ENCODE peak calls at places on chromosomes 11 and 22, in four cellular contexts. One of them, this sample, is unnamed.

GRCh38 chr22:39960791-39961746 is 872 bp downstream of the TMA7B start:
- DNase-seq in cortex of kidney: no peak
- DNase-seq in cardiac muscle cell: no peak
- DNase-seq in breast epithelium: no peak
- DNase-seq in this sample: no peak

GRCh38 chr11:69173925-69174591 is 18.3 kb downstream of the SMIM38 start:
- DNase-seq in cardiac muscle cell: no peak
- DNase-seq in cortex of kidney: no peak
- DNase-seq in breast epithelium: peak
- DNase-seq in this sample: no peak

GRCh38 chr11:70826950-70827349 is 425.4 kb downstream of the SHANK2 start:
- DNase-seq in cortex of kidney: no peak
- DNase-seq in cardiac muscle cell: no peak
- DNase-seq in breast epithelium: no peak
- DNase-seq in this sample: no peak

GRCh38 chr11:65411681-65412070 is 10.9 kb upstream of the NEAT1 start:
- DNase-seq in cardiac muscle cell: no peak
- DNase-seq in cortex of kidney: no peak
- DNase-seq in breast epithelium: no peak
- DNase-seq in this sample: no peak

GRCh38 chr11:70502677-70503076 is 104.3 kb downstream of the CTTN start:
- DNase-seq in cardiac muscle cell: no peak
- DNase-seq in breast epithelium: no peak
- DNase-seq in cortex of kidney: no peak
- DNase-seq in this sample: no peak

GRCh38 chr22:24181088-24181995 is at the start of gene SUSD2:
- DNase-seq in breast epithelium: no peak
- DNase-seq in cortex of kidney: no peak
- DNase-seq in cardiac muscle cell: peak
- DNase-seq in this sample: peak

GRCh38 chr11:69280451-69280850 is 13.5 kb upstream of the MYEOV start:
- DNase-seq in cortex of kidney: no peak
- DNase-seq in breast epithelium: no peak
- DNase-seq in cardiac muscle cell: no peak
- DNase-seq in this sample: no peak

GRCh38 chr11:86753376-86753775 is 47.0 kb upstream of the PRSS23 start:
- DNase-seq in cardiac muscle cell: no peak
- DNase-seq in cortex of kidney: no peak
- DNase-seq in breast epithelium: no peak
- DNase-seq in this sample: no peak

GRCh38 chr11:100991541-100991940 is 138.1 kb downstream of the PGR start:
- DNase-seq in cardiac muscle cell: no peak
- DNase-seq in breast epithelium: no peak
- DNase-seq in cortex of kidney: no peak
- DNase-seq in this sample: no peak

GRCh38 chr11:19919050-19919561 is 206.5 kb downstream of the NAV2 start:
- DNase-seq in cortex of kidney: no peak
- DNase-seq in breast epithelium: peak
- DNase-seq in cardiac muscle cell: no peak
- DNase-seq in this sample: no peak

GRCh38 chr11:68043349-68044144 is 4.7 kb downstream of the TCIRG1 start:
- DNase-seq in breast epithelium: no peak
- DNase-seq in cardiac muscle cell: no peak
- DNase-seq in cortex of kidney: no peak
- DNase-seq in this sample: no peak

GRCh38 chr11:67053896-67054850 is 2.5 kb upstream of the RHOD start:
- DNase-seq in breast epithelium: no peak
- DNase-seq in cortex of kidney: no peak
- DNase-seq in cardiac muscle cell: peak
- DNase-seq in this sample: peak

GRCh38 chr11:130181295-130182272 is 22.0 kb downstream of the ST14 start:
- DNase-seq in cardiac muscle cell: peak
- DNase-seq in breast epithelium: no peak
- DNase-seq in cortex of kidney: no peak
- DNase-seq in this sample: no peak

GRCh38 chr11:66639066-66639813 is 737 bp downstream of the RBM4 start:
- DNase-seq in cortex of kidney: no peak
- DNase-seq in breast epithelium: no peak
- DNase-seq in cardiac muscle cell: peak
- DNase-seq in this sample: peak

GRCh38 chr11:72750556-72751292 is 1.5 kb downstream of the ARAP1 start:
- DNase-seq in cardiac muscle cell: no peak
- DNase-seq in breast epithelium: no peak
- DNase-seq in cortex of kidney: no peak
- DNase-seq in this sample: no peak

GRCh38 chr11:77560605-77561004 is 29.1 kb upstream of the AQP11 start:
- DNase-seq in cortex of kidney: no peak
- DNase-seq in breast epithelium: no peak
- DNase-seq in cardiac muscle cell: no peak
- DNase-seq in this sample: no peak

GRCh38 chr11:45850446-45850845 is 3.2 kb downstream of the CRY2 start:
- DNase-seq in cardiac muscle cell: no peak
- DNase-seq in cortex of kidney: no peak
- DNase-seq in breast epithelium: no peak
- DNase-seq in this sample: no peak

GRCh38 chr11:92531051-92531747 is 306.6 kb downstream of the FAT3 start:
- DNase-seq in breast epithelium: no peak
- DNase-seq in cardiac muscle cell: no peak
- DNase-seq in cortex of kidney: no peak
- DNase-seq in this sample: no peak

GRCh38 chr11:62948765-62949320 is 27.7 kb upstream of the CHRM1 start:
- DNase-seq in cardiac muscle cell: no peak
- DNase-seq in breast epithelium: no peak
- DNase-seq in cortex of kidney: no peak
- DNase-seq in this sample: no peak

GRCh38 chr11:43868852-43869567 is 11.6 kb upstream of the ALKBH3 start:
- DNase-seq in breast epithelium: no peak
- DNase-seq in cardiac muscle cell: no peak
- DNase-seq in cortex of kidney: no peak
- DNase-seq in this sample: no peak

GRCh38 chr22:19419086-19419463 is 12.5 kb downstream of the HIRA start:
- DNase-seq in breast epithelium: no peak
- DNase-seq in cortex of kidney: no peak
- DNase-seq in cardiac muscle cell: no peak
- DNase-seq in this sample: no peak

GRCh38 chr11:6353367-6353987 is 33.2 kb upstream of the CAVIN3 start:
- DNase-seq in cortex of kidney: peak
- DNase-seq in breast epithelium: no peak
- DNase-seq in cardiac muscle cell: peak
- DNase-seq in this sample: peak

GRCh38 chr11:63672934-63673539 is 1.9 kb upstream of the ATL3 start:
- DNase-seq in breast epithelium: no peak
- DNase-seq in cortex of kidney: no peak
- DNase-seq in cardiac muscle cell: no peak
- DNase-seq in this sample: no peak

GRCh38 chr11:109972181-109972715 is 120.9 kb upstream of the ZC3H12C start:
- DNase-seq in breast epithelium: no peak
- DNase-seq in cardiac muscle cell: peak
- DNase-seq in cortex of kidney: no peak
- DNase-seq in this sample: no peak

GRCh38 chr11:71364806-71365205 is 83.4 kb downstream of the DHCR7 start:
- DNase-seq in cardiac muscle cell: no peak
- DNase-seq in breast epithelium: no peak
- DNase-seq in cortex of kidney: no peak
- DNase-seq in this sample: no peak

GRCh38 chr22:22458896-22459588 is 49.5 kb downstream of the ZNF280B start:
- DNase-seq in breast epithelium: no peak
- DNase-seq in cardiac muscle cell: no peak
- DNase-seq in cortex of kidney: no peak
- DNase-seq in this sample: no peak

GRCh38 chr11:16603890-16604783 is 134.3 kb upstream of the C11orf58 start:
- DNase-seq in breast epithelium: no peak
- DNase-seq in cardiac muscle cell: peak
- DNase-seq in cortex of kidney: no peak
- DNase-seq in this sample: no peak

GRCh38 chr22:25791556-25791955 is 49.6 kb downstream of the MYO18B start:
- DNase-seq in breast epithelium: no peak
- DNase-seq in cortex of kidney: no peak
- DNase-seq in cardiac muscle cell: no peak
- DNase-seq in this sample: no peak

GRCh38 chr11:113896156-113896879 is 8.3 kb upstream of the HTR3B start:
- DNase-seq in cortex of kidney: no peak
- DNase-seq in breast epithelium: no peak
- DNase-seq in cardiac muscle cell: peak
- DNase-seq in this sample: peak

GRCh38 chr11:113991718-113992458 is 17.0 kb downstream of the HTR3A start:
- DNase-seq in cortex of kidney: no peak
- DNase-seq in cardiac muscle cell: peak
- DNase-seq in breast epithelium: no peak
- DNase-seq in this sample: peak

GRCh38 chr11:10484461-10485180 is 29.6 kb downstream of the AMPD3 start:
- DNase-seq in cortex of kidney: no peak
- DNase-seq in breast epithelium: no peak
- DNase-seq in cardiac muscle cell: no peak
- DNase-seq in this sample: no peak

GRCh38 chr11:41377709-41378394 is 81.6 kb downstream of the LRRC4C start:
- DNase-seq in cortex of kidney: no peak
- DNase-seq in cardiac muscle cell: no peak
- DNase-seq in breast epithelium: no peak
- DNase-seq in this sample: no peak

GRCh38 chr11:86151188-86152005 is 82.5 kb upstream of the PICALM start:
- DNase-seq in breast epithelium: peak
- DNase-seq in cortex of kidney: no peak
- DNase-seq in cardiac muscle cell: peak
- DNase-seq in this sample: peak

GRCh38 chr22:19430890-19431541 is 517 bp downstream of the HIRA start:
- DNase-seq in cortex of kidney: peak
- DNase-seq in cardiac muscle cell: peak
- DNase-seq in breast epithelium: no peak
- DNase-seq in this sample: peak

GRCh38 chr22:24146791-24147353 is 34.4 kb upstream of the SUSD2 start:
- DNase-seq in breast epithelium: no peak
- DNase-seq in cardiac muscle cell: peak
- DNase-seq in cortex of kidney: no peak
- DNase-seq in this sample: no peak

GRCh38 chr11:100908746-100909145 is 220.9 kb downstream of the PGR start:
- DNase-seq in breast epithelium: no peak
- DNase-seq in cardiac muscle cell: no peak
- DNase-seq in cortex of kidney: no peak
- DNase-seq in this sample: no peak

GRCh38 chr11:132638421-132638820 is 893.9 kb downstream of the OPCML start:
- DNase-seq in cardiac muscle cell: no peak
- DNase-seq in cortex of kidney: no peak
- DNase-seq in breast epithelium: no peak
- DNase-seq in this sample: no peak

GRCh38 chr22:49036513-49036912 is 791.2 kb downstream of the BRD1 start:
- DNase-seq in breast epithelium: no peak
- DNase-seq in cardiac muscle cell: no peak
- DNase-seq in cortex of kidney: no peak
- DNase-seq in this sample: no peak